ENCODE peak calls at places on chromosomes 4 and X, in eight cellular contexts. T is GM12864, Q is HCT116, A is brain microvascular endothelial cell, Y is right atrium auricular region, H is prostate gland, I is ovary, L is neural progenitor cell. Z is an unnamed sample.

GRCh38 chrX:23373129-23373804 is 38.6 kb downstream of the PTCHD1 start:
- DNase-seq in T (no peak), Q (no peak), A (peak; percentile 62), Y (no peak), H (no peak), I (no peak), L (no peak), Z (peak; percentile 45)

GRCh38 chr4:87073187-87073569 is 138.4 kb downstream of the AFF1 start:
- DNase-seq in T (no peak), Q (no peak), A (no peak), Y (no peak), H (no peak), I (no peak), L (no peak), Z (no peak)

GRCh38 chr4:184163813-184164212 is 53.9 kb downstream of the ENPP6 start:
- DNase-seq in T (no peak), Q (no peak), A (peak; percentile 34), Y (peak; percentile 58), H (peak; percentile 35), I (no peak), L (peak; percentile 88), Z (no peak)

GRCh38 chrX:39679497-39680157 is 418.1 kb downstream of the BCOR start:
- DNase-seq in T (no peak), Q (no peak), A (no peak), Y (no peak), H (no peak), I (no peak), L (no peak), Z (no peak)

GRCh38 chrX:101659601-101660063 is at the start of gene ARMCX2:
- DNase-seq in T (no peak), Q (no peak), A (peak; percentile 49), Y (no peak), H (peak; percentile 45), I (peak; percentile 79), L (peak; percentile 64), Z (peak; percentile 4)

GRCh38 chr4:32884198-32884597 is 2164.0 kb downstream of the PCDH7 start:
- DNase-seq in T (no peak), Q (no peak), A (no peak), Y (no peak), H (no peak), I (no peak), L (no peak), Z (no peak)

GRCh38 chrX:141278306-141278705 is 36.0 kb upstream of the SPANXC start:
- DNase-seq in T (no peak), Q (no peak), A (no peak), Y (no peak), H (no peak), I (no peak), L (peak; percentile 41), Z (no peak)

GRCh38 chr4:173506780-173507211 is 23.2 kb downstream of the HAND2 start:
- DNase-seq in T (no peak), Q (no peak), A (no peak), Y (peak; percentile 64), H (no peak), I (no peak), L (peak; percentile 75), Z (no peak)

GRCh38 chrX:118534716-118535493 is 39.3 kb downstream of the DOCK11 start:
- DNase-seq in T (no peak), Q (no peak), A (no peak), Y (no peak), H (no peak), I (no peak), L (peak; percentile 37), Z (no peak)

GRCh38 chr4:3386486-3386885 is 55.3 kb upstream of the HGFAC start:
- DNase-seq in T (no peak), Q (no peak), A (no peak), Y (no peak), H (peak; percentile 60), I (no peak), L (no peak), Z (no peak)
- H3K4me3 ChIP-seq in T (no peak overlapping the region), Q (no peak overlapping the region), A (no peak overlapping the region), Y (no peak overlapping the region), H (peak overlapping the region; percentile 23), I (no peak overlapping the region), L (no peak overlapping the region), Z (no peak overlapping the region)

DNA sequence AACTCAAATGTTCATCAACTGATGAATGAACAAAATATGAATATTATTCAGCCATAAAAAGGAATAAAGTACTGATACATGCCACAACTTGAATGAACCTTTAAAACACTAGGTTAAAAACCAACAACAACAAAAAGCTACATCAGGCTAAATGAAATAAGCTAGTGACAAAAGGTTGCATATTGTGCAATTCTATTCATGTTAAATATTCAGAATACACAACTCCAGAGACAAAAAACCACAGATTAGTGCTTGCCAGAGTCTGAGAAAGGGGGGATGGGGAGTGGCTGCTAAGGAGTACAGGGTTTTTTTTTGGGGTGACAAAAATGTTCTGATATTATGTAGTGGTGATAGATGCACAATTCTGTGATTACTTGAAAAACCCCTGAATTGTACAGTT is 58.5 kb downstream of the HAUS3 start:
- DNase-seq in T (no peak), Q (no peak), A (no peak), Y (no peak), H (no peak), I (no peak), L (no peak), Z (no peak)
- TF ChIP-seq CTCF in T (no peak), Q (no peak), A (no peak), Y (no peak), H (no peak), I (no peak), L (no peak), Z (no peak)

DNA sequence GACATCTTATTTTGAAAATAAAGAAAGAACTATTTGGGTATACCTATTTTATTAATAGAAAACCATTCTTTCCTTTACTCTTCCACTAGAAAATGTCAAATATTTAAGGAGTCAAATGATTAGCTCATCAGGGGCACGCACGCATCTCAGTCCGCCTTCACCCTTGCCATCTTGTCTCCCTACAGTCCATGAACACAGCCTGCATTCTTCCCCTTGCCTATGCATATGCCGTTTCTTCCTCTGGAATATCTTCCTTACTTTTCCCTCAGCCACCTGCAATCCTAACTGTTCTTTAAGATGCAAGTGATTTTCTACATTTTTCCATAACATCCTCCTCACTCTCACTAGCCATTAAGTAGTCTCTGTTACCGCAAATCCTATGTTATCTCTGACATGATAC is 140.9 kb downstream of the MAML3 start:
- DNase-seq in T (no peak), Q (no peak), A (no peak), Y (no peak), H (no peak), I (no peak), L (no peak), Z (no peak)
- H3K4me3 ChIP-seq in T (no peak overlapping the region), Q (no peak overlapping the region), A (no peak overlapping the region), Y (no peak overlapping the region), H (no peak overlapping the region), I (no peak overlapping the region), L (no peak overlapping the region), Z (no peak overlapping the region)

DNA sequence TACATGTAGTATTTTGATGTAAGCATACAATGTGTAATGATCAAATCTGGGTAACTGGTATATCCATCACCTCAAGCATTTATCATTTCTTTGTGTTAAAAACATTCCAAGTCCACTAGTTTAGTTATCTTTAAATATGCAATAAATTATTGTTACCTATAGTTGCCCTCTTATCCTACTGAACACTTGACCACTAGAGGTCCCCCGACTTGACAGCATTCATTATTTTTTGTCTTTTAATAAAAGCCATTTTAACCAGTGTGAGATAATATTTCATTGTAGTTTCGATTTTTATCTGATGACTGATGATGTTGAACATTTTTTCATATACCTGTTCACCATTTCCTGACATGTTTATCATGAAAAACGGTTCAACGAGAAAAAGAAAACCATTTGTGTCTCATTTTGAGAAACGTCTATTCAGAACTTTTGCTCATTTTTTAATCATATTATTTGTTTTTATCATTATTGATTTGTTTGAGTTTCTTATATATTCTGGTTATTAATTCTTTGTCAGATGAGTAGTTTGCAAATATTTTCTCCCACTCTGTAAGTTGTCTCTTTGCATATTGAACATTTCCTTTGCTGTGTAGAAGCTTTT is 199.0 kb upstream of the CXXC4 start:
- DNase-seq in T (peak; percentile 3), Q (peak; percentile 26), A (no peak), Y (no peak), H (no peak), I (no peak), L (no peak), Z (no peak)
- TF ChIP-seq CTCF in T (peak; percentile 27), Q (peak; percentile 67), A (peak; percentile 55), Y (peak; percentile 17), H (no peak), I (no peak), L (peak; percentile 42), Z (peak; percentile 39)

GRCh38 chr4:103010827-103011226 is 8.7 kb downstream of the SLC9B1 start:
- DNase-seq in T (no peak), Q (no peak), A (no peak), Y (no peak), H (no peak), I (no peak), L (no peak), Z (no peak)

GRCh38 chr4:103012594-103012993 is 6.9 kb downstream of the SLC9B1 start:
- DNase-seq in T (no peak), Q (no peak), A (no peak), Y (no peak), H (no peak), I (no peak), L (no peak), Z (no peak)

GRCh38 chr4:103012085-103012484 is 7.4 kb downstream of the SLC9B1 start:
- DNase-seq in T (no peak), Q (no peak), A (no peak), Y (no peak), H (peak; percentile 41), I (no peak), L (no peak), Z (no peak)

GRCh38 chr4:103011378-103012025 is 8.0 kb downstream of the SLC9B1 start:
- DNase-seq in T (no peak), Q (no peak), A (no peak), Y (no peak), H (no peak), I (peak; percentile 21), L (no peak), Z (no peak)

GRCh38 chr4:103008875-103009729 is 10.4 kb downstream of the SLC9B1 start:
- DNase-seq in T (peak; percentile 53), Q (peak; percentile 68), A (peak; percentile 66), Y (no peak), H (peak; percentile 42), I (no peak), L (peak; percentile 60), Z (no peak)
- H3K4me3 ChIP-seq in T (no peak overlapping the region), Q (no peak overlapping the region), A (no peak overlapping the region), Y (no peak overlapping the region), H (no peak overlapping the region), I (no peak overlapping the region), L (no peak overlapping the region), Z (no peak overlapping the region)